ENCODE peak calls at places on chromosome 5, in four cellular contexts. D, G, S and Q are unnamed samples.

GRCh38 chr5:157366741-157367684 is 93.0 kb upstream of the NIPAL4 start:
- DNase-seq in D (peak; percentile 37), G (no peak), S (no peak), Q (no peak)

GRCh38 chr5:168408561-168409321 is 77.5 kb upstream of the RARS1 start:
- DNase-seq in D (peak; percentile 46), G (no peak), S (no peak), Q (no peak)

GRCh38 chr5:106418196-106418595 is 1252.5 kb downstream of the EFNA5 start:
- DNase-seq in D (no peak), G (no peak), S (no peak), Q (no peak)

GRCh38 chr5:89864941-89865340 is 544.6 kb downstream of the CETN3 start:
- DNase-seq in D (no peak), G (no peak), S (no peak), Q (no peak)

GRCh38 chr5:142881076-142881466 is 110.9 kb downstream of the ARHGAP26 start:
- DNase-seq in D (no peak), G (no peak), S (no peak), Q (no peak)

GRCh38 chr5:181170237-181170830 is 22.9 kb downstream of the OR2V2 start:
- DNase-seq in D (no peak), G (no peak), S (no peak), Q (no peak)

GRCh38 chr5:19270153-19270552 is 717.8 kb downstream of the CDH18 start:
- DNase-seq in D (no peak), G (no peak), S (peak; percentile 14), Q (no peak)

GRCh38 chr5:32206799-32207634 is 32.9 kb upstream of the GOLPH3 start:
- DNase-seq in D (no peak), G (no peak), S (no peak), Q (no peak)

GRCh38 chr5:142087920-142088679 is 20.5 kb upstream of the NDFIP1 start:
- DNase-seq in D (no peak), G (no peak), S (no peak), Q (no peak)

GRCh38 chr5:16628376-16628775 is 11.6 kb upstream of the RETREG1 start:
- DNase-seq in D (no peak), G (no peak), S (no peak), Q (no peak)

GRCh38 chr5:77867914-77868313 is 91.8 kb upstream of the TBCA start:
- DNase-seq in D (no peak), G (no peak), S (no peak), Q (no peak)

GRCh38 chr5:171537463-171537862 is 118.0 kb downstream of the FGF18 start:
- DNase-seq in D (no peak), G (no peak), S (no peak), Q (no peak)

GRCh38 chr5:154820383-154820782 is 30.0 kb downstream of the FAXDC2 start:
- DNase-seq in D (no peak), G (no peak), S (no peak), Q (no peak)

GRCh38 chr5:174282391-174282790 is 236.9 kb downstream of the NSG2 start:
- DNase-seq in D (no peak), G (no peak), S (no peak), Q (no peak)

GRCh38 chr5:113224605-113225065 is 210.2 kb downstream of the TSSK1B start:
- DNase-seq in D (no peak), G (no peak), S (no peak), Q (no peak)

GRCh38 chr5:83942155-83942554 is 221.5 kb upstream of the HAPLN1 start:
- DNase-seq in D (no peak), G (no peak), S (no peak), Q (no peak)

GRCh38 chr5:135705230-135705631 is 126.4 kb upstream of the CXCL14 start:
- DNase-seq in D (no peak), G (no peak), S (no peak), Q (no peak)

GRCh38 chr5:32578362-32578761 is 7.0 kb upstream of the SUB1 start:
- DNase-seq in D (no peak), G (no peak), S (no peak), Q (no peak)

GRCh38 chr5:163563880-163564279 is 58.5 kb downstream of the MAT2B start:
- DNase-seq in D (no peak), G (no peak), S (no peak), Q (no peak)

GRCh38 chr5:73233461-73234151 is 60.6 kb downstream of the TMEM174 start:
- DNase-seq in D (peak; percentile 25), G (no peak), S (no peak), Q (no peak)

GRCh38 chr5:2904956-2905355 is 153.5 kb upstream of the IRX2 start:
- DNase-seq in D (no peak), G (no peak), S (no peak), Q (no peak)

GRCh38 chr5:3323144-3323543 is 272.5 kb upstream of the IRX1 start:
- DNase-seq in D (no peak), G (no peak), S (no peak), Q (no peak)

GRCh38 chr5:34756781-34757624 is 82.0 kb upstream of the TTC23L start:
- DNase-seq in D (no peak), G (no peak), S (no peak), Q (peak; percentile 59)

GRCh38 chr5:59117320-59117719 is 534.4 kb downstream of the RAB3C start:
- DNase-seq in D (no peak), G (no peak), S (no peak), Q (no peak)

GRCh38 chr5:72325566-72326297 is 5.6 kb downstream of the PTCD2 start:
- DNase-seq in D (no peak), G (no peak), S (no peak), Q (no peak)

GRCh38 chr5:72956324-72957140 is 691 bp downstream of the FCHO2 start:
- DNase-seq in D (peak; percentile 58), G (peak; percentile 47), S (peak; percentile 51), Q (peak; percentile 39)

GRCh38 chr5:72209515-72210115 is 102.3 kb downstream of the MAP1B start:
- DNase-seq in D (no peak), G (no peak), S (no peak), Q (peak; percentile 56)

GRCh38 chr5:126386146-126386545 is 37.1 kb upstream of the GRAMD2B start:
- DNase-seq in D (no peak), G (no peak), S (no peak), Q (no peak)

GRCh38 chr5:39584921-39585320 is 160.1 kb upstream of the DAB2 start:
- DNase-seq in D (no peak), G (no peak), S (no peak), Q (no peak)

GRCh38 chr5:147522435-147522834 is 12.6 kb upstream of the DPYSL3 start:
- DNase-seq in D (no peak), G (no peak), S (no peak), Q (no peak)

DNA sequence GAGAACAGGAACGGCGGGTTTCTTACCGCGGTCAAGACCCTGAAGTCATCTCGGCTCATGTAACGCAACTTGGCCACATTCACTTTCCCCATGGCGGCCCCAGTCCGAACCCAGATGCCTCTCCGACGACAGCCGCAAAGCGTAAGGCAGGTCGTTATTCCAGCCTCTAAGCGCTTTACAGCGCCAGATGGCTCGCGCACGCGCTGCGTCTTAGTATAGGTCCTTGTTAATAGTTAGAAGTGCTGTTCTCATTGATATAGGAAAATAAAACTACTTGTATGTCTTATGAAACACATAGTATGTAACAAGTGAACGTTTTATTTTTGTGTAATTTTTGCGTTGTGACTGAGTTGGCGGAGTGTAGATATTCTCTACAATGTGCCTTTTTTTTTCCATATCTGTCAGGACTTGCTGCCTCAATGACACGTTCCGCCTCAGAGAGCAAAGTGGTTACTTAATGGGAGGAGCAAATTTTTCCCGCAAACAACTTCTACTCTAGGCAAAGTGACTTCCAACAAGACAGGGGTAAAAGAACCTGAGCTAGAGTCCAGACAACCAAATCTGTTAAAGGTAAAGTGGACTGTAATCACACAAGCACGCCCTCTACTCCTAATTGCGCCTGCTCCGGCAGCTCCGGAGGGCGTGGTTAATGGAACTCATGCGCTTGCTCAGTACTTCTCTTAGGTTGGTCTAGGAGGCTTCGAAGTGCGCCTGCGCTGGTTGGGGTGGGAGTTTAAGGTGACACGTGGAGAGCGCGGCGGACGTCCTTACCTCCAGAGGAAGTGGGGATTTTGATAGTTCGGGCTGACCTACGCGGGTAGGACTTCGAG is at the start of gene RIOK2:
- DNase-seq in D (peak; percentile 96), G (peak; percentile 95), S (peak; percentile 96), Q (peak; percentile 90)
- H3K4me3 ChIP-seq in D (peak within 1 kb of the TSS; percentile 73), G (peak within 1 kb of the TSS; percentile 57), S (peak within 1 kb of the TSS; percentile 83), Q (peak within 1 kb of the TSS; percentile 86)

DNA sequence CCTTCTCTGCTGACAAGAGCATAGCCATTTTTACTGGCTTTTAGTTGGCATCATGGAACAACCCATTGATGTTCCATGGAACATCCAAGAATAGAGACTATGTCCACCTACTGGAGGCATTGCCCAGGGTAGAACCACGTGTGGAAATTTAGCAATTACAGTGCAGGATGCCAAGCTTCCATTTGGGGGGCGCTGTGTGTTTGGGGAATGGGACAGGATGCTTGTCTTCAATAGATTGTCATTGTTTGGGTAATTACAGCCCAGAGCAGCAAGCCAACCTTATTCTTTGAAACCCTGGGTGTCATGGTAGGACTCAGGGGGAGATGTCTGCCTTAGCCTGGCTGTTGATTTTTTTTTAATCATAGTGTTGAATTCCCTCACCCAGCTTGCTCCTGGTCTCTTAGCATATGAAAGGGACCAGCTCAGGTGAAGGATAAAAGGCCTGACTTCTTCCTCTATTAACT is 171.1 kb downstream of the DOCK2 start:
- DNase-seq in D (no peak), G (no peak), S (no peak), Q (no peak)
- TF ChIP-seq CTCF in D (no peak), G (no peak), S (no peak), Q (no peak)

GRCh38 chr5:96661101-96661840 is 905 bp upstream of the CAST start:
- DNase-seq in D (no peak), G (peak; percentile 17), S (peak; percentile 39), Q (peak; percentile 29)

GRCh38 chr5:96664669-96665068 is 2.5 kb downstream of the CAST start:
- DNase-seq in D (no peak), G (no peak), S (no peak), Q (no peak)

GRCh38 chr5:96663608-96664007 is 1.4 kb downstream of the CAST start:
- DNase-seq in D (no peak), G (no peak), S (no peak), Q (no peak)

GRCh38 chr5:96662725-96663513 is 743 bp downstream of the CAST start:
- DNase-seq in D (peak; percentile 94), G (peak; percentile 94), S (peak; percentile 97), Q (peak; percentile 96)

GRCh38 chr5:96661841-96662724 is at the start of gene CAST:
- DNase-seq in D (peak; percentile 96), G (peak; percentile 87), S (peak; percentile 92), Q (peak; percentile 94)
- TF ChIP-seq POLR2A in D (peak; percentile 56), G (peak; percentile 70), S (peak; percentile 77), Q (peak; percentile 31)

DNA sequence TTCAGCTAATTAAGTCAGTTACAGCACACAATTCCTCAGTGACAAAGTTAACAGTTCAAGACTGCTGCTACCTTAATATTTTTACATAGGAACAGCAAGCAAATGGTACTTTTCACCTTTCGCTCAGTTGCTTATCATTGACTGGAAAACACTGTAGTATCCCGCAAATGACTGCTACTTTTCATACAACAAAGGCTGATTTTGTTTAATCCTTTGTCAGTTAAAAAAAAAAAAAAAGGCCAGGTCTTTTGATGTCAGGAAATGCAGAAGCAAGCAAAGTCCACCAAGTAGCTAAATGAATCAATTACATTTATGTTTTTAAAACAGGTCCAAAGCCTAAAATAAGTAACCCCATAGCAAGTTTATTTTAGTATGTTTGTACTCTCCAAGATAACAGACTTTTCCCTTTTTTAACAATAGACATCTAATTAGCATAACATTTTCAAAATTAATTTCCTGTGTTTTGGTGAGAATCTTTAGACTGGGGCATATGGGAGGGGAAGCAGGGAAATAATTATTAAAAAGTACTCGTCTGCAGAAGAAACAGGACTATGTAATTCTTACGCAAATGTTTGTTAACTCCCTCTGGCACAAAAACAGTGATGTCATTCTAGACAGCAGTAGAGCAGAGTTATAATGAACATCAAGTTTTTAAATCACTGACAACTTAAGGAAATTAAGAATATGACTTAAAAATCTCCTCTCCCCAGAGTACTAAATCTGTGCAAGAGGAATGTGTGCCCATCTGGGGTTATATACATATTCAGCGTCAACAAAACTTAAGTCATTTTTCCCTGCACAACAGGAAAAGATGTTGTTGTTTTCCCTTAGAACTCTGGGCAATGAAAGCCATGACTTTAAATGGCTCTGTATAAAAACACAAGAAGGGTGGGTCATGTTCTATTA is 9.6 kb downstream of the PFDN1 start:
- DNase-seq in D (no peak), G (no peak), S (no peak), Q (no peak)
- H3K4me3 ChIP-seq in D (no peak overlapping the region), G (no peak overlapping the region), S (no peak overlapping the region), Q (no peak overlapping the region)